ENCODE peak calls at places on chromosome 19, in seven cellular contexts. One of them, this sample, is unnamed.
A peak's percentile ranks its signal among the peaks of the same experiment; 100 is the strongest.

GRCh38 chr19:56538761-56539263 is at the start of gene ZFP28:
- DNase-seq in mesothelial cell of epicardium: peak; percentile 45
- DNase-seq in kidney tubule cell: no peak
- DNase-seq in RWPE1: no peak
- DNase-seq in lower leg skin: peak; percentile 58
- DNase-seq in ELF-1: peak; percentile 64
- DNase-seq in T-cell: no peak
- DNase-seq in this sample: no peak

GRCh38 chr19:16060294-16060693 is 16.0 kb upstream of the TPM4 start:
- DNase-seq in ELF-1: no peak
- DNase-seq in T-cell: no peak
- DNase-seq in mesothelial cell of epicardium: no peak
- DNase-seq in RWPE1: no peak
- DNase-seq in lower leg skin: no peak
- DNase-seq in kidney tubule cell: no peak
- DNase-seq in this sample: no peak

GRCh38 chr19:50046649-50047503 is 21.1 kb downstream of the ZNF473 start:
- DNase-seq in ELF-1: peak; percentile 53
- DNase-seq in lower leg skin: peak; percentile 27
- DNase-seq in RWPE1: no peak
- DNase-seq in kidney tubule cell: peak; percentile 21
- DNase-seq in T-cell: peak; percentile 29
- DNase-seq in mesothelial cell of epicardium: no peak
- DNase-seq in this sample: no peak

GRCh38 chr19:56119585-56119978 is 1.5 kb downstream of the ZNF787 start:
- DNase-seq in RWPE1: no peak
- DNase-seq in lower leg skin: no peak
- DNase-seq in mesothelial cell of epicardium: no peak
- DNase-seq in T-cell: no peak
- DNase-seq in kidney tubule cell: peak; percentile 77
- DNase-seq in ELF-1: peak; percentile 39
- DNase-seq in this sample: no peak

GRCh38 chr19:30167976-30168635 is 204.1 kb upstream of the ZNF536 start:
- DNase-seq in lower leg skin: no peak
- DNase-seq in RWPE1: no peak
- DNase-seq in mesothelial cell of epicardium: no peak
- DNase-seq in kidney tubule cell: no peak
- DNase-seq in T-cell: no peak
- DNase-seq in ELF-1: no peak
- DNase-seq in this sample: no peak

GRCh38 chr19:38319421-38320258 is at the start of gene KCNK6:
- DNase-seq in RWPE1: no peak
- DNase-seq in mesothelial cell of epicardium: peak; percentile 52
- DNase-seq in kidney tubule cell: peak; percentile 66
- DNase-seq in lower leg skin: no peak
- DNase-seq in ELF-1: peak; percentile 44
- DNase-seq in T-cell: peak; percentile 30
- DNase-seq in this sample: peak; percentile 63

GRCh38 chr19:51333836-51334460 is 8.0 kb downstream of the VSIG10L start:
- DNase-seq in lower leg skin: no peak
- DNase-seq in T-cell: no peak
- DNase-seq in mesothelial cell of epicardium: no peak
- DNase-seq in ELF-1: peak; percentile 54
- DNase-seq in kidney tubule cell: no peak
- DNase-seq in RWPE1: no peak
- DNase-seq in this sample: no peak

GRCh38 chr19:58229255-58229639 is 533 bp downstream of the ZNF544 start:
- DNase-seq in lower leg skin: no peak
- DNase-seq in T-cell: no peak
- DNase-seq in RWPE1: peak; percentile 57
- DNase-seq in mesothelial cell of epicardium: no peak
- DNase-seq in kidney tubule cell: peak; percentile 54
- DNase-seq in ELF-1: peak; percentile 50
- DNase-seq in this sample: no peak

GRCh38 chr19:35673121-35673804 is 6.9 kb downstream of the UPK1A start:
- DNase-seq in RWPE1: peak; percentile 26
- DNase-seq in kidney tubule cell: peak; percentile 88
- DNase-seq in lower leg skin: no peak
- DNase-seq in T-cell: peak; percentile 35
- DNase-seq in ELF-1: peak; percentile 79
- DNase-seq in mesothelial cell of epicardium: peak; percentile 49
- DNase-seq in this sample: peak; percentile 69

GRCh38 chr19:45103625-45104319 is 10.8 kb downstream of the PPP1R37 start:
- DNase-seq in mesothelial cell of epicardium: no peak
- DNase-seq in RWPE1: no peak
- DNase-seq in kidney tubule cell: peak; percentile 76
- DNase-seq in T-cell: no peak
- DNase-seq in lower leg skin: no peak
- DNase-seq in ELF-1: no peak
- DNase-seq in this sample: peak; percentile 97

GRCh38 chr19:17114414-17114831 is 38.8 kb downstream of the MYO9B start:
- DNase-seq in mesothelial cell of epicardium: no peak
- DNase-seq in T-cell: no peak
- DNase-seq in lower leg skin: no peak
- DNase-seq in RWPE1: no peak
- DNase-seq in ELF-1: peak; percentile 54
- DNase-seq in kidney tubule cell: no peak
- DNase-seq in this sample: no peak

GRCh38 chr19:47113446-47114348 is at the start of gene ZC3H4:
- DNase-seq in RWPE1: peak; percentile 96
- DNase-seq in ELF-1: peak; percentile 98
- DNase-seq in mesothelial cell of epicardium: peak; percentile 96
- DNase-seq in lower leg skin: peak; percentile 95
- DNase-seq in kidney tubule cell: peak; percentile 92
- DNase-seq in T-cell: peak; percentile 92
- DNase-seq in this sample: no peak

GRCh38 chr19:35851213-35852028 is 883 bp downstream of the NPHS1 start:
- DNase-seq in lower leg skin: no peak
- DNase-seq in T-cell: no peak
- DNase-seq in RWPE1: no peak
- DNase-seq in mesothelial cell of epicardium: no peak
- DNase-seq in ELF-1: peak; percentile 56
- DNase-seq in kidney tubule cell: no peak
- DNase-seq in this sample: no peak